ENCODE peak calls at places on chromosome 9, in six cellular contexts. U is transverse colon, E is neural crest cell, B is astrocyte, F is fibroblast of the aortic adventitia, D is OCI-LY7. L is an unnamed sample.

GRCh38 chr9:92740446-92740961 is 24.1 kb downstream of the BICD2 start:
- DNase-seq in U (no peak), E (no peak), B (no peak), F (no peak), D (no peak), L (no peak)

GRCh38 chr9:94864183-94864582 is 137.7 kb downstream of the AOPEP start:
- DNase-seq in U (no peak), E (no peak), B (no peak), F (peak; percentile 51), D (no peak), L (no peak)

GRCh38 chr9:133589454-133590227 is 19.5 kb downstream of the FAM163B start:
- DNase-seq in U (no peak), E (no peak), B (no peak), F (no peak), D (peak; percentile 66), L (no peak)

GRCh38 chr9:21153688-21154608 is 12.3 kb upstream of the IFNW1 start:
- DNase-seq in U (no peak), E (peak; percentile 4), B (peak; percentile 11), F (peak; percentile 21), D (peak; percentile 4), L (no peak)

GRCh38 chr9:116479145-116479544 is 208.0 kb upstream of the TRIM32 start:
- DNase-seq in U (no peak), E (no peak), B (no peak), F (peak; percentile 25), D (no peak), L (no peak)

GRCh38 chr9:134892221-134892620 is 11.6 kb downstream of the FCN2 start:
- DNase-seq in U (no peak), E (no peak), B (no peak), F (no peak), D (no peak), L (no peak)

GRCh38 chr9:110179734-110180133 is 28.2 kb downstream of the C9orf152 start:
- DNase-seq in U (no peak), E (no peak), B (peak; percentile 75), F (peak; percentile 74), D (no peak), L (no peak)

GRCh38 chr9:131690950-131691573 is 48.8 kb downstream of the RAPGEF1 start:
- DNase-seq in U (no peak), E (no peak), B (no peak), F (no peak), D (no peak), L (no peak)

GRCh38 chr9:125908138-125908537 is 161.0 kb downstream of the PBX3 start:
- DNase-seq in U (no peak), E (no peak), B (no peak), F (no peak), D (no peak), L (no peak)

GRCh38 chr9:4114569-4115505 is 185.0 kb downstream of the GLIS3 start:
- DNase-seq in U (no peak), E (no peak), B (peak; percentile 97), F (peak; percentile 83), D (no peak), L (no peak)

GRCh38 chr9:114501786-114502682 is 3.2 kb downstream of the WHRN start:
- DNase-seq in U (no peak), E (no peak), B (peak; percentile 66), F (no peak), D (no peak), L (no peak)

GRCh38 chr9:114906922-114907571 is 23.3 kb downstream of the TNFSF8 start:
- DNase-seq in U (no peak), E (no peak), B (peak; percentile 19), F (peak; percentile 61), D (no peak), L (peak; percentile 51)

GRCh38 chr9:33167949-33168535 is 906 bp upstream of the B4GALT1 start:
- DNase-seq in U (peak; percentile 33), E (no peak), B (no peak), F (no peak), D (peak; percentile 39), L (no peak)

GRCh38 chr9:103798620-103799019 is 295.5 kb upstream of the SMC2 start:
- DNase-seq in U (no peak), E (no peak), B (peak; percentile 42), F (no peak), D (no peak), L (no peak)

GRCh38 chr9:134175808-134176598 is 11.6 kb upstream of the RNU6ATAC start:
- DNase-seq in U (no peak), E (no peak), B (no peak), F (no peak), D (no peak), L (peak; percentile 23)

GRCh38 chr9:113955076-113955752 is 79.1 kb downstream of the ZNF618 start:
- DNase-seq in U (no peak), E (no peak), B (peak; percentile 72), F (peak; percentile 91), D (no peak), L (no peak)

GRCh38 chr9:86324308-86324707 is 29.9 kb downstream of the TUT7 start:
- DNase-seq in U (no peak), E (no peak), B (peak; percentile 50), F (peak; percentile 69), D (no peak), L (no peak)

GRCh38 chr9:81150016-81150625 is 539.2 kb downstream of the TLE1 start:
- DNase-seq in U (no peak), E (no peak), B (peak; percentile 72), F (no peak), D (no peak), L (no peak)

GRCh38 chr9:91555132-91555531 is 131.5 kb upstream of the NFIL3 start:
- DNase-seq in U (no peak), E (no peak), B (peak; percentile 59), F (peak; percentile 64), D (no peak), L (no peak)

GRCh38 chr9:134379774-134380431 is 53.6 kb downstream of the RXRA start:
- DNase-seq in U (no peak), E (no peak), B (peak; percentile 46), F (no peak), D (no peak), L (no peak)

GRCh38 chr9:121196389-121196788 is 5.3 kb downstream of the RAB14 start:
- DNase-seq in U (no peak), E (no peak), B (no peak), F (no peak), D (no peak), L (no peak)

GRCh38 chr9:89576404-89576824 is 28.4 kb upstream of the GADD45G start:
- DNase-seq in U (no peak), E (no peak), B (no peak), F (peak; percentile 66), D (peak; percentile 35), L (no peak)

GRCh38 chr9:134536931-134537330 is 104.7 kb upstream of the COL5A1 start:
- DNase-seq in U (no peak), E (no peak), B (no peak), F (no peak), D (no peak), L (no peak)

GRCh38 chr9:129480227-129480626 is 140.7 kb downstream of the C9orf50 start:
- DNase-seq in U (no peak), E (no peak), B (no peak), F (peak; percentile 75), D (no peak), L (no peak)
- TF ChIP-seq CTCF in U (no peak), E (no peak), B (no peak), F (peak; percentile 34), D (no peak), L (no peak)

DNA sequence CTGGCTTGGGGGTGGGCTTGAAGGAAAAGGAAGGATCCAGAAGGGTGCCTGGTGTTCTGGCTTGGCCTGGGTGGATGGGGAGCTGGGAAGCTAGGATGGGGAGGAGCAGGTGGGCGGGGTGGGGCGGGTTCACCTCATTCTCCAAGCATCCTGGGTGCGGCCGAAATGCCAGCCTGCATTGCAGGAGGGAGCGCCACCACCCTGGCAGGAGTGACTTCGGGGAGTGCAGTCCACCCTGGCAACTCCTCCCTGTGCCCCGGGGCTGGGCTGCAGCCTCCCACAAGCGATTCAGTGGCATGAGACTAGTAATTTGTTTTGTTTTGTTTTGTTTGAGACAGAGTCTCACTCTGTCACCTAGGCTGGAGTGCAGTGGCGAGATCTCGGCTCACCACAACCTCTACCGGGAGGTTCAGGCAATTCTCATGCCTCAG is 5.5 kb downstream of the TTC16 start:
- DNase-seq in U (peak; percentile 67), E (no peak), B (no peak), F (no peak), D (no peak), L (no peak)
- TF ChIP-seq CTCF in U (no peak), E (no peak), B (no peak), F (no peak), D (no peak), L (no peak)

DNA sequence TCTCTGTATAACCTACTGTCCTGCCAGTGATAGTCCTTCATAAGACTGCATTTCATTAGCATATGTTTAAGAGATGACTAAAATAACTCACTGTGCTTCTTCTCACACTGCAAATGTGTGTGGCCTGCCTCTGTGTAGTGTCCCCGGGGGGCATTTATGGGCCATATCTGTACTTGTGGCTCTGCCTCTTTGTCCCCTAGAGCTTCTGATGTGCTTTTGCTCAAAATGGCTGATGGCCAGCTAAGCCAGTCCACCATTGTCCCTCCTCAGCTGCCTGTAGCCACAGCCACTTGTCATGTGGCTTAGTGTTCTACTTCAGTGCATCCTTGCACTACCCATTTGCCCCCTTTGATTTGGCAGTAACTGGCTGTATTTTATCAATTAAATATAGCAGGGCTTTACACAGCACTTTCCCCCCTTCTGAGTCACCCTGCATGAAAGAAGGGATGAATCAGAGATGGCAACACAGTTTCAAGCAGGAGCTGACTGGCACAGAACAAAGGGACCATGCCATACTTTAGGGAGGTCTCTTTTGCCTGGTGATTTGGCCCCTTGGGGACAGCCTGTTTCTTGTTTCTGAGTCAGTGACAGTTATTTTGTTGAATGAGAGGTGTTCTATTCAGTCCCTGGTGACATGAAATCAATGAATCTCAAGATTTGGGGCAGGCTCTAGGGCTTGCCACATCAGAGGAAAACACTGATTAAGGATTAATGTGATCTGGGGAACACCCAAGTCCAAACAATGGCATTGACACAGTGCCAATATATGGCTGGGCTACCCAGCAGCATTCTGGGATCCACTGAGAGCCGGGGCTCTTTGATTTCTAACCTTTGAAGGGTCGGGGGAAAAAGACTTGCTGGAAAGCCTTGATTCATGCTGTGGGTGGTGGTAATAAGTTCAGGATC is 245.5 kb downstream of the SMARCA2 start:
- DNase-seq in U (no peak), E (no peak), B (peak; percentile 54), F (peak; percentile 74), D (no peak), L (peak; percentile 19)
- TF ChIP-seq CTCF in U (no peak), E (no peak), B (no peak), F (no peak), D (no peak), L (no peak)

GRCh38 chr9:22307013-22307711 is 139.5 kb upstream of the DMRTA1 start:
- DNase-seq in U (no peak), E (peak; percentile 26), B (peak; percentile 66), F (peak; percentile 79), D (peak; percentile 60), L (no peak)
- TF ChIP-seq CTCF in U (peak; percentile 49), E (peak; percentile 82), B (peak; percentile 79), F (peak; percentile 73), D (peak; percentile 85), L (peak; percentile 39)

DNA sequence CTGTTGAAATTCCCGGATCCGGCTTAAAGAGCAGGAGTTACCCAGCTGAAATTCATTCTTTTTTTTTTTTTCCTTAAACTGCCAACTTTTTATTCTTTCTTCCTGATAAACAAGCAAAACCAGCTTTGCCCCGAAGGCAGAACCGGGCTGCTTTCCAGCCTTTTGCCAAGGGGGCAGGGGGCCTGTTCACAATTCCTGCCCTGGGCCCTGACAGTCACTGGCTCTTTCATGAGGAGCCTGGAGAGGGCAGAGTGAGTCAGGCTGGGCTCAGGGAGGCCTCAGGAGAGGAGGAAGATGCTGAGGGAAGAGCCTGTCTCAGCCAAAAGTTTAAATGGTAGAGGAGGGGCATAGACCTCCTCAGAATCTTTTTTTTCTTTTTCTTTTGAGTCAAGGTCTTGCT is 4.8 kb downstream of the GLIPR2 start:
- DNase-seq in U (no peak), E (no peak), B (no peak), F (peak; percentile 46), D (no peak), L (peak; percentile 38)
- TF ChIP-seq CTCF in U (peak; percentile 22), E (no peak), B (peak; percentile 20), F (peak; percentile 60), D (peak; percentile 15), L (no peak)